ENCODE peak calls at places on chromosomes 13 and 19, in six cellular contexts. Z is right atrium auricular region; D is mucosa of descending colon; N is activated B cell treated with CpG ODN at 0.5 μM for 24 hours; Q is GM03348; P is stimulated activated CD4-positive, alpha-beta T cell treated with anti-CD3 and anti-CD28 coated beads, Interleukin-15, amount 100 ng/mL, for 1 hour. A is an unnamed sample.

GRCh38 chr13:87674143-87674772 is 3.1 kb downstream of the SLITRK5 start:
- DNase-seq in Z (no peak), Q (no peak), D (no peak), P (no peak), N (no peak), A (no peak)

GRCh38 chr19:18637644-18638630 is 1.1 kb downstream of the KLHL26 start:
- DNase-seq in N (no peak), D (peak; percentile 71), P (no peak), Q (no peak), Z (no peak), A (no peak)

GRCh38 chr19:33639034-33639681 is 17.4 kb downstream of the CHST8 start:
- DNase-seq in N (no peak), D (no peak), Z (no peak), P (no peak), Q (no peak), A (no peak)

GRCh38 chr19:10876459-10877240 is 5.3 kb downstream of the CARM1 start:
- DNase-seq in P (no peak), Z (peak; percentile 69), Q (no peak), D (no peak), N (no peak), A (no peak)

GRCh38 chr19:33811246-33811645 is 14.6 kb downstream of the KCTD15 start:
- DNase-seq in Q (no peak), N (no peak), P (no peak), Z (no peak), D (no peak), A (no peak)

GRCh38 chr19:57512845-57513244 is 13.1 kb downstream of the ZNF773 start:
- DNase-seq in Q (no peak), D (no peak), N (no peak), P (no peak), Z (no peak), A (no peak)

GRCh38 chr13:110056640-110057039 is 250.3 kb downstream of the COL4A1 start:
- DNase-seq in Z (no peak), P (no peak), D (no peak), N (no peak), Q (no peak), A (no peak)

GRCh38 chr19:35715981-35716734 is 1.6 kb upstream of the KMT2B start:
- DNase-seq in D (peak; percentile 72), Q (peak; percentile 81), N (peak; percentile 28), P (no peak), Z (peak; percentile 69), A (no peak)

GRCh38 chr13:74206061-74206561 is 71.9 kb upstream of the KLF12 start:
- DNase-seq in Z (no peak), Q (peak; percentile 64), D (no peak), P (no peak), N (no peak), A (peak; percentile 56)

GRCh38 chr19:28640506-28640905 is 572.4 kb downstream of the UQCRFS1 start:
- DNase-seq in Q (no peak), N (no peak), P (no peak), Z (no peak), D (no peak), A (no peak)

GRCh38 chr19:1945899-1946298 is 4.9 kb downstream of the CSNK1G2 start:
- DNase-seq in N (no peak), Q (peak; percentile 63), Z (no peak), P (no peak), D (peak; percentile 70), A (no peak)

GRCh38 chr13:112117258-112117954 is 50.5 kb downstream of the SOX1 start:
- DNase-seq in Z (no peak), Q (no peak), P (no peak), N (no peak), D (no peak), A (no peak)

GRCh38 chr13:49701481-49701880 is 10.2 kb upstream of the EBPL start:
- DNase-seq in Q (no peak), P (no peak), N (no peak), D (no peak), Z (no peak), A (no peak)

GRCh38 chr13:63438951-63439350 is 2023.3 kb upstream of the PCDH20 start:
- DNase-seq in Z (no peak), P (no peak), N (no peak), D (no peak), Q (no peak), A (no peak)

GRCh38 chr19:36103842-36104552 is 6.9 kb upstream of the OVOL3 start:
- DNase-seq in Q (no peak), Z (no peak), P (no peak), N (no peak), D (no peak), A (no peak)

GRCh38 chr19:6765738-6766356 is 1.4 kb downstream of the SH2D3A start:
- DNase-seq in Z (no peak), Q (no peak), N (no peak), D (peak; percentile 96), P (no peak), A (no peak)

GRCh38 chr13:55497486-55497885 is 1643.2 kb upstream of the PRR20A start:
- DNase-seq in D (no peak), Q (no peak), N (no peak), P (no peak), Z (no peak), A (no peak)

GRCh38 chr19:20179946-20180345 is 12.9 kb downstream of the ZNF486 start:
- DNase-seq in N (no peak), P (no peak), D (no peak), Q (no peak), Z (no peak), A (no peak)

GRCh38 chr19:18507727-18508440 is 14.0 kb downstream of the ELL start:
- DNase-seq in Z (no peak), N (no peak), D (peak; percentile 50), Q (no peak), P (no peak), A (no peak)

GRCh38 chr13:39538826-39539555 is 64.0 kb downstream of the LHFPL6 start:
- DNase-seq in Z (no peak), D (no peak), Q (no peak), N (no peak), P (no peak), A (no peak)

GRCh38 chr13:99545979-99546378 is 44.7 kb downstream of the TM9SF2 start:
- DNase-seq in P (no peak), D (no peak), Q (no peak), Z (no peak), N (no peak), A (no peak)

GRCh38 chr19:17243340-17243853 is 2.3 kb downstream of the NR2F6 start:
- DNase-seq in P (no peak), D (peak; percentile 55), N (no peak), Q (no peak), Z (no peak), A (no peak)

GRCh38 chr19:12933287-12934072 is at the start of gene FARSA:
- DNase-seq in P (peak; percentile 79), D (peak; percentile 96), N (peak; percentile 80), Q (peak; percentile 94), Z (peak; percentile 97), A (peak; percentile 76)

GRCh38 chr13:107421951-107422350 is 793.4 kb downstream of the LIG4 start:
- DNase-seq in N (no peak), P (no peak), Q (no peak), Z (no peak), D (no peak), A (no peak)

GRCh38 chr13:30142502-30143211 is 164.7 kb downstream of the KATNAL1 start:
- DNase-seq in D (peak; percentile 23), Q (peak; percentile 88), Z (no peak), P (no peak), N (no peak), A (peak; percentile 96)

GRCh38 chr13:20441066-20441465 is 84.6 kb downstream of the CRYL1 start:
- DNase-seq in P (no peak), D (no peak), Z (no peak), N (no peak), Q (no peak), A (no peak)

GRCh38 chr19:12668937-12669271 is 2.3 kb downstream of the WDR83 start:
- DNase-seq in P (peak; percentile 49), N (no peak), Q (peak; percentile 83), Z (peak; percentile 63), D (peak; percentile 60), A (peak; percentile 24)

GRCh38 chr13:60990032-60990733 is 425.5 kb downstream of the PCDH20 start:
- DNase-seq in Z (no peak), N (no peak), Q (no peak), D (peak; percentile 16), P (no peak), A (no peak)

GRCh38 chr19:35123573-35123972 is 8.0 kb downstream of the FXYD3 start:
- DNase-seq in D (peak; percentile 63), N (no peak), Z (no peak), P (no peak), Q (peak; percentile 44), A (no peak)

GRCh38 chr19:28319918-28320317 is 893.0 kb downstream of the UQCRFS1 start:
- DNase-seq in N (no peak), Z (no peak), Q (no peak), D (no peak), P (no peak), A (no peak)

GRCh38 chr19:50147462-50148423 is 15.3 kb downstream of the IZUMO2 start:
- DNase-seq in Q (peak; percentile 86), P (peak; percentile 40), N (peak; percentile 62), Z (peak; percentile 90), D (peak; percentile 90), A (peak; percentile 19)

GRCh38 chr19:2974342-2974932 is 2.9 kb upstream of the TLE6 start:
- DNase-seq in N (no peak), Z (peak; percentile 91), P (no peak), D (no peak), Q (no peak), A (no peak)

GRCh38 chr19:18340237-18340989 is at the start of gene PGPEP1:
- DNase-seq in Q (peak; percentile 96), Z (no peak), D (peak; percentile 88), P (peak; percentile 51), N (peak; percentile 70), A (no peak)

GRCh38 chr13:41588899-41589298 is 131.5 kb downstream of the RGCC start:
- DNase-seq in D (no peak), N (no peak), Q (peak; percentile 80), Z (no peak), P (peak; percentile 20), A (peak; percentile 79)

GRCh38 chr19:30540671-30541210 is 168.6 kb downstream of the ZNF536 start:
- DNase-seq in P (no peak), Z (no peak), D (no peak), N (no peak), Q (no peak), A (no peak)

GRCh38 chr13:109771926-109772325 is 14.5 kb downstream of the IRS2 start:
- DNase-seq in Z (no peak), P (no peak), D (no peak), Q (no peak), N (no peak), A (no peak)

A was measured in GM04504.